ENCODE peak calls at places on chromosome 12, in five cellular contexts. H, X, W, A and G are unnamed samples.
A peak's percentile ranks its signal among the peaks of the same experiment; 100 is the strongest.

GRCh38 chr12:66662179-66662578 is 16.7 kb downstream of the GRIP1 start:
- DNase-seq in W (no peak), X (no peak), H (no peak), A (no peak), G (no peak)

GRCh38 chr12:84553331-84554117 is 359.1 kb downstream of the SLC6A15 start:
- DNase-seq in A (no peak), X (no peak), W (no peak), H (no peak), G (no peak)

GRCh38 chr12:8032242-8033152 is at the start of gene FOXJ2:
- DNase-seq in W (peak; percentile 73), H (peak; percentile 32), X (peak; percentile 56), A (no peak), G (peak; percentile 58)

GRCh38 chr12:48995061-48995879 is 3.9 kb downstream of the DDN start:
- DNase-seq in X (peak; percentile 73), W (no peak), H (peak; percentile 76), A (peak; percentile 55), G (no peak)

GRCh38 chr12:76422154-76422877 is 74.1 kb upstream of the BBS10 start:
- DNase-seq in H (no peak), X (no peak), W (no peak), A (no peak), G (no peak)

GRCh38 chr12:15256760-15257159 is 35.5 kb upstream of the RERG start:
- DNase-seq in H (no peak), X (peak; percentile 93), A (no peak), W (no peak), G (no peak)

GRCh38 chr12:52249041-52249461 is 16.0 kb downstream of the KRT7 start:
- DNase-seq in H (no peak), W (no peak), A (no peak), X (no peak), G (no peak)

GRCh38 chr12:92574046-92574783 is 128.6 kb upstream of the PLEKHG7 start:
- DNase-seq in H (no peak), W (no peak), X (peak; percentile 31), A (no peak), G (no peak)

GRCh38 chr12:132111641-132112304 is 32.3 kb downstream of the DDX51 start:
- DNase-seq in W (no peak), A (no peak), X (no peak), H (no peak), G (no peak)

GRCh38 chr12:64452559-64453329 is 824 bp downstream of the TBK1 start:
- DNase-seq in X (peak; percentile 97), H (peak; percentile 83), A (no peak), W (no peak), G (peak; percentile 53)

GRCh38 chr12:6092784-6093722 is 31.4 kb downstream of the VWF start:
- DNase-seq in A (peak; percentile 46), H (peak; percentile 89), W (no peak), X (peak; percentile 89), G (peak; percentile 79)

GRCh38 chr12:87848248-87848868 is 180.8 kb downstream of the C12orf50 start:
- DNase-seq in X (peak; percentile 72), W (no peak), A (no peak), H (peak; percentile 43), G (no peak)

GRCh38 chr12:66048843-66049537 is 81.6 kb downstream of the LLPH start:
- DNase-seq in A (no peak), X (peak; percentile 75), H (no peak), W (no peak), G (no peak)

GRCh38 chr12:48459259-48459658 is 13.1 kb upstream of the ANP32D start:
- DNase-seq in W (no peak), H (no peak), A (no peak), X (no peak), G (no peak)

GRCh38 chr12:12723147-12723680 is 6.0 kb downstream of the CDKN1B start:
- DNase-seq in W (no peak), H (no peak), X (no peak), A (no peak), G (no peak)

GRCh38 chr12:2289525-2289924 is 236.7 kb downstream of the CACNA1C start:
- DNase-seq in X (no peak), H (no peak), W (no peak), A (no peak), G (no peak)

GRCh38 chr12:131057211-131057721 is 103.6 kb downstream of the ADGRD1 start:
- DNase-seq in X (no peak), W (peak; percentile 8), H (no peak), A (no peak), G (no peak)

GRCh38 chr12:123075591-123076171 is 75.2 kb downstream of the PITPNM2 start:
- DNase-seq in W (no peak), X (no peak), A (no peak), H (peak; percentile 54), G (no peak)

GRCh38 chr12:38904932-38905479 is 385 bp downstream of the CPNE8 start:
- DNase-seq in W (peak; percentile 19), A (peak; percentile 73), X (peak; percentile 86), H (no peak), G (peak; percentile 85)

GRCh38 chr12:123106640-123107359 is 44.1 kb downstream of the PITPNM2 start:
- DNase-seq in X (no peak), W (peak; percentile 32), A (no peak), H (no peak), G (peak; percentile 95)

GRCh38 chr12:82481954-82482353 is 123.6 kb downstream of the METTL25 start:
- DNase-seq in W (no peak), H (no peak), A (no peak), X (no peak), G (no peak)

GRCh38 chr12:105936496-105936895 is 202.3 kb downstream of the NUAK1 start:
- DNase-seq in A (no peak), W (no peak), X (no peak), H (no peak), G (no peak)

GRCh38 chr12:75437564-75437963 is 43.0 kb upstream of the GLIPR1 start:
- DNase-seq in X (peak; percentile 54), H (peak; percentile 43), A (no peak), W (no peak), G (no peak)

DNA sequence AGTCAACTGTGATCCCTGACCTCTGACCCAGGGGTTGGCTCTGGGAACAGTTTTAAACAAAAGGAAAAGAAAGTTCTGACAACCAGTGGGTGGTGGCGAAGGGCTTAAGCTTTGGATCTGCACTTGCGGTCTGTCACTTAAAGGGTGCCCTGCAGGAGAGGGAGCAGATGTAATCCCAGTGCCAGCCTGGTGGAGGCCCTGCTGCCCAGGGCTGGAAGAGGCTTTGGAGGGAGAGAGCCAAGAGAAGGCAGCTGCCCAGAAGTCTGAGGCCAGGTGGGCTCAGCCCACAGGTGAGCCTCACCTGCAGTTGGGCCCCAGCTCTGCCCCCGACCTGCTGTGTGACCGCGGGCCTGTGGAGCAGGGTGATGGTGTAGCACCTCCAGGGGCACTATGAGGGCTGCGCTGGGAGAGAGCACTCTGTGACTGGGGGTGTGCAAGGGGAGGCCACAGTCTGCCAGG is 19.1 kb downstream of the SH2B3 start:
- DNase-seq in W (no peak), X (no peak), A (no peak), H (no peak), G (no peak)
- TF ChIP-seq CTCF in W (no peak), X (no peak), A (no peak), H (peak; percentile 25), G (peak; percentile 30)

GRCh38 chr12:100234166-100234565 is 32.7 kb downstream of the DEPDC4 start:
- DNase-seq in H (peak; percentile 3), A (no peak), X (peak; percentile 95), W (no peak), G (no peak)

GRCh38 chr12:100225491-100225890 is 24.9 kb downstream of the ACTR6 start:
- DNase-seq in X (no peak), H (no peak), A (no peak), W (no peak), G (no peak)

GRCh38 chr12:100234591-100235304 is 32.1 kb downstream of the DEPDC4 start:
- DNase-seq in H (peak; percentile 39), X (peak; percentile 86), A (no peak), W (no peak), G (no peak)

GRCh38 chr12:100229876-100230275 is 29.3 kb downstream of the ACTR6 start:
- DNase-seq in X (no peak), A (no peak), W (no peak), H (no peak), G (no peak)

DNA sequence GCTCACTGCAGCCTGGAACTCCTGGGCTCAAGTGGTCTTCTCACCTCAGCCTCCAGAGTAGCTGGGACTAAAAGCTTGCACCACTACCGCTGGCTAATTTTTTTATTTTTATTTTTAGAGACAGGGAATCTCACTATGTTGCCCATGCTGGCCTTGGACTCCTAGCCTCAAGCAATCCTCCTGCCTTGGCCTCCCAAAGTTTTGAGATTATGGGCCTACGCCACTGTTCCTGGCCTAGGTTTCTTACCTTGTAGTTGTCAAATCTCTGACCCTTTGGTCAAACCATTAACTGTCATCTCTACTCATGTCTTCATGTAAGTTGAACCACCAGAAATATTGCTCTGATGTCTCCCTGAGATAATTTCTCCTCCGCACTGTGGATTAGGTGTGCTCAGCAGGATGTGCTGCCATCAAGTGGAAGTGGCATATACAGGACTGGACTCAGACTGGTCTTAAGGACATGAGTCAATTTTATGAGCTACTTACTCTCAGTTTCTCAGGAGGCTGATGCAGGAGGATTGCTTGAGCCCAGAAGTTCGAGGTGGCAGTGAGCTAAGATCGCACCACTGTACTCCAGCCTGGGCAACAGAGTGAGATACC is 28.5 kb downstream of the ACTR6 start:
- DNase-seq in W (no peak), X (peak; percentile 30), A (no peak), H (peak; percentile 6), G (no peak)
- TF ChIP-seq CTCF in W (no peak), X (peak; percentile 19), A (no peak), H (peak; percentile 45), G (no peak)

GRCh38 chr12:182381-182883 is 31.5 kb downstream of the SLC6A12 start:
- DNase-seq in H (peak; percentile 79), W (no peak), X (peak; percentile 88), A (no peak), G (no peak)

GRCh38 chr12:185197-185955 is 28.6 kb downstream of the SLC6A12 start:
- DNase-seq in X (no peak), W (no peak), A (no peak), H (no peak), G (no peak)

GRCh38 chr12:188910-189621 is 24.9 kb downstream of the SLC6A12 start:
- DNase-seq in A (no peak), H (peak; percentile 17), X (peak; percentile 39), W (peak; percentile 18), G (peak; percentile 63)

GRCh38 chr12:189622-189962 is 24.4 kb downstream of the SLC6A12 start:
- DNase-seq in A (no peak), X (no peak), W (no peak), H (no peak), G (no peak)

DNA sequence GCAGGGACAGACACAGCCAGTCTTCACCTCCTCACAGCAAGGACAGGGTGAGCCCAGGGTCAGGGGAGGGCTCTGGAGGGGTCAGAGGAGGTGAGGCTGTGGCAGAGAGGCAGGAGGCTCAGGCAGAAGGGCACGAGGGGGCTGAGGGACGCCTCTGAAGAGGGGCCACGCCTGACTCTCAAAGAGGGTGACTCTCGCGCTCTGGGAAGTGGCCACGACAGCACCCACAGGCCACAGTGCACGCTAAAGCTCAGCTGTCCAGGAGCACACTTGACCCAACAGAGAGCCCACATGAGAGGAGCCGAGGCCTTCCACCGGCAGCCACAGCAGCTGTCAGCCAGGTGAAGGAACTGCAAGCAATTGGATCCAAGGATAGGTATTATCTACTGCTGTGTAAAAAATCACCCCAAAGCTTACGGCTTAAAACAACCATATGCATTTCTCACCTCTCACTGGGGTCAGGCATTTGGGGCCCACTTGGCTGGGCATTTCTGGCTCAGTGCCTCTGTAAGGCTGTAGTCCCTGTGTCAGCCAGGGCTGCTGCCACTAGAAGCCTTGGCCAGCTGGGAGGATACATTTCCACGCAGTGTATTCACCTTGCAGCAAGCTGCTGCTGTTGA is 27.8 kb downstream of the SLC6A12 start:
- DNase-seq in W (no peak), X (no peak), A (no peak), H (no peak), G (no peak)
- TF ChIP-seq CTCF in W (no peak), X (no peak), A (no peak), H (no peak), G (no peak)

GRCh38 chr12:121444842-121445202 is 44.9 kb downstream of the RNF34 start:
- DNase-seq in H (no peak), W (no peak), A (no peak), X (no peak), G (no peak)
- TF ChIP-seq CTCF in H (no peak), W (no peak), A (no peak), X (no peak), G (no peak)